ENCODE peak calls at places on chromosomes 11 and 22, in four cellular contexts. W is sigmoid colon, B is endothelial cell of umbilical vein, C is vagina. R is an unnamed sample.
A peak's percentile ranks its signal among the peaks of the same experiment; 100 is the strongest.

GRCh38 chr22:46086577-46087335 is 63.6 kb upstream of the PPARA start:
- DNase-seq in W (peak; percentile 73), B (no peak), C (no peak), R (peak; percentile 24)

GRCh38 chr11:129391864-129392263 is 16.2 kb downstream of the BARX2 start:
- DNase-seq in W (no peak), B (no peak), C (no peak), R (no peak)

GRCh38 chr22:48099251-48099650 is 1336.8 kb downstream of the TBC1D22A start:
- DNase-seq in W (peak; percentile 36), B (no peak), C (peak; percentile 87), R (peak; percentile 20)

GRCh38 chr11:120057595-120058581 is 80.0 kb downstream of the TRIM29 start:
- DNase-seq in W (no peak), B (no peak), C (peak; percentile 82), R (no peak)

GRCh38 chr11:65777821-65778361 is 2.9 kb downstream of the AP5B1 start:
- DNase-seq in W (peak; percentile 57), B (no peak), C (peak; percentile 61), R (peak; percentile 24)

GRCh38 chr11:44509291-44509690 is 56.2 kb upstream of the CD82 start:
- DNase-seq in W (no peak), B (no peak), C (no peak), R (no peak)

GRCh38 chr11:118010738-118011461 is 24.7 kb downstream of the IL10RA start:
- DNase-seq in W (peak; percentile 83), B (no peak), C (peak; percentile 84), R (peak; percentile 52)

GRCh38 chr11:100515087-100515486 is 172.0 kb upstream of the ARHGAP42 start:
- DNase-seq in W (no peak), B (no peak), C (no peak), R (no peak)

GRCh38 chr22:48944756-48945620 is 882.7 kb downstream of the BRD1 start:
- DNase-seq in W (peak; percentile 50), B (no peak), C (peak; percentile 94), R (peak; percentile 15)

GRCh38 chr22:33030923-33031525 is 27.2 kb downstream of the SYN3 start:
- DNase-seq in W (no peak), B (no peak), C (no peak), R (no peak)

GRCh38 chr11:128865490-128865889 is 1.6 kb downstream of the KCNJ1 start:
- DNase-seq in W (no peak), B (no peak), C (no peak), R (no peak)

GRCh38 chr11:46529086-46529905 is 64.5 kb downstream of the AMBRA1 start:
- DNase-seq in W (peak; percentile 77), B (peak; percentile 63), C (no peak), R (peak; percentile 71)

GRCh38 chr11:12276356-12276755 is 101.0 kb upstream of the PARVA start:
- DNase-seq in W (peak; percentile 35), B (no peak), C (no peak), R (peak; percentile 22)

GRCh38 chr11:39910087-39910486 is 1549.4 kb downstream of the LRRC4C start:
- DNase-seq in W (no peak), B (no peak), C (no peak), R (no peak)

GRCh38 chr22:35357883-35358621 is 22.8 kb upstream of the HMOX1 start:
- DNase-seq in W (no peak), B (no peak), C (no peak), R (no peak)

GRCh38 chr22:24440270-24440717 is 12.9 kb downstream of the ADORA2A start:
- DNase-seq in W (no peak), B (no peak), C (no peak), R (no peak)
- TF ChIP-seq POLR2AphosphoS5 in W (no peak), B (peak; percentile 67), C (no peak), R (no peak)

GRCh38 chr11:67053896-67054850 is 2.5 kb upstream of the RHOD start:
- DNase-seq in W (no peak), B (peak; percentile 57), C (no peak), R (peak; percentile 63)

GRCh38 chr11:67056640-67057409 is at the start of gene RHOD:
- DNase-seq in W (no peak), B (peak; percentile 21), C (no peak), R (peak; percentile 80)

GRCh38 chr11:67056267-67056639 is 394 bp upstream of the RHOD start:
- DNase-seq in W (no peak), B (no peak), C (no peak), R (no peak)

GRCh38 chr11:67055812-67056211 is 835 bp upstream of the RHOD start:
- DNase-seq in W (no peak), B (no peak), C (no peak), R (peak; percentile 37)

GRCh38 chr11:67054851-67055523 is 1.7 kb upstream of the RHOD start:
- DNase-seq in W (no peak), B (peak; percentile 65), C (no peak), R (peak; percentile 74)
- H3K27ac ChIP-seq in W (no peak overlapping the region), B (no peak overlapping the region), C (peak overlapping the region; percentile 85), R (peak overlapping the region; percentile 82)

DNA sequence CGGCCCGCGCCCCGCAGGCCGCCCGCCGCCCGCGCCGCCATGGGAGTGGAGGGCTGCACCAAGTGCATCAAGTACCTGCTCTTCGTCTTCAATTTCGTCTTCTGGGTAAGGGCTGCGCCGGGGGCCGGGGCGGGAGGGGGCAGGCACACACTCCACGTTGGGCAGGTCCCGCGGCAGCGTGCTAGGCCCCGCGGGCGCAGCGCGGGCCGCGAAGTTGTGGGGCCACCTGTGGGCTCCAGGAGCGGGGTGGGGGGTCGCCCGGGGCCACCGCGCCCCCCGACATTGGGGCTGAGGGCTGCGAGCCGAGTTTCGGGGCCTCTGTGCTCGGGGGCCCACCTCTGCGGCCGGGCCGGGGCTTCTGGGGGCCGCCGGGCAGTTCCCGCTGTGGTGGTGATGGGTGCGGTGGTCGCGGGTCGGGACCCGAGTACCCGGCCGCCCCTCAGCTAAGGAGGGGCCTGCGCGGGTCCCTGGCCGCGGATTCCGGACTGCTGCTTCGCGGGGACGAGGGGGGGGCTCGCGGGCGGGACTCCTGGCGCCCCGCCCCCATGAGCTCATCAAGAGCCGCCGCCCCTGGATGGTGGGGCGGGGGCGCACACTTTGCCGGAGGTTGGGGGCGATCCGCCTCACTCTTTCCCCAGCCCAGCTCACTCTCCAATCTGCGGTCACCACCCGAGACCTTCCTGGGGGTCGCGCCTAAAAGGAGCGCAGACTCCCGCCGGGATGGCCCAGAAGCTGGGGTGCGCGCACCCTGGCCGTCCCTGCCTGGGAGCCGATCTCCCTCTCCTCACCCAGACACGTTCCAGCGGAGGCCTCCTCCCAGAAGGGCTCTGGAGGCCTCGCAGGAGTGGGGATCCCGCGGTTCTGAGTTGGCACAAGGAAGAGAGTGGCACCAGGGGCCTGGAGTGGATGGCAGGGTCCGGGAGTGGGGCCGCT is 667 bp downstream of the CD81 start:
- DNase-seq in W (peak; percentile 88), B (peak; percentile 58), C (no peak), R (peak; percentile 69)
- TF ChIP-seq POLR2AphosphoS5 in W (peak; percentile 62), B (peak; percentile 17), C (peak; percentile 93), R (no peak)

GRCh38 chr11:111185259-111185658 is 60.3 kb upstream of the POU2AF2 start:
- DNase-seq in W (no peak), B (no peak), C (no peak), R (no peak)
- H3K27ac ChIP-seq in W (no peak overlapping the region), B (no peak overlapping the region), C (no peak overlapping the region), R (no peak overlapping the region)

DNA sequence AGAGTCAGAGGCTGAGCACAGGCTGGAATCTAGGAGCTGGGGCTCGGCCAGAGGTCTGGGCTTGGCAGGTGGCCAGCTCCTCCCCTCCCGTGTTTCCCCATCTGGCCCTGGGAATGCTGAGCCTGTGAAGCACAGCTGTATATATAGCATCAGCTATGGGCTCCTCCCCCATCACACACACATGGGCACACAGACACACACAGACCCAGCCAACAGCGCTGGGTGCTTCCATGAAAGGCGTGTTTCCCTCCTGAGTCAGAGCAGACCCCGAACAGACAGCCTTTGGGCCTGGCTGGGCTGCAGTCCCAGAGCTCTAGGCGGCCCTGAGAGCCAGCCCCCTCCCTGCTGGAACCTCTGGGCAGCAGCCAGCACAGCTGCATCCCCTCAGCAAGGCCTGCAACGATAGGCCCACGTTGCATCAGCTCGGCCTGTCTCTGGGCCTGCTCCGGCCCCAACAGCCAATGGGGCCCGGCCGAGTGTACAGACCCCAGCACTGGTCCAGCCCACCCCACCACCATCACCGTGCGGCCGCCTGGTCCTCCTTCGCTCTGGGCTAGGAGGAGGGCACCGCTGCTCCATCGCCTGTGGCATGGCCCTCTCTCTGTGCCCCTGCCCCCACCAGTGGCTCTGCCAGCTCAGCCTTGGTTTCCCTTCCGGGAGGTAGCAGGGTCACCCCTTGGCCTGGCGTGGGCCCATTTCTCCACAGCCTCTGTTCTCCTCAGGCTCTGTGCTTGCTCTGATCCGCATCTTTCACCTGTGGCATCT is 7.6 kb upstream of the SERPINH1 start:
- DNase-seq in W (peak; percentile 99), B (peak; percentile 99), C (no peak), R (peak; percentile 67)
- TF ChIP-seq POLR2AphosphoS5 in W (peak; percentile 90), B (peak; percentile 81), C (peak; percentile 97), R (peak; percentile 99)

GRCh38 chr11:29319231-29319630 is 697.6 kb downstream of the KCNA4 start:
- DNase-seq in W (no peak), B (no peak), C (no peak), R (no peak)

GRCh38 chr11:29318134-29318845 is 698.5 kb downstream of the KCNA4 start:
- DNase-seq in W (no peak), B (no peak), C (no peak), R (no peak)

GRCh38 chr11:29324328-29324727 is 692.5 kb downstream of the KCNA4 start:
- DNase-seq in W (no peak), B (peak; percentile 54), C (no peak), R (no peak)

GRCh38 chr11:29320196-29320595 is 696.6 kb downstream of the KCNA4 start:
- DNase-seq in W (no peak), B (no peak), C (no peak), R (no peak)

DNA sequence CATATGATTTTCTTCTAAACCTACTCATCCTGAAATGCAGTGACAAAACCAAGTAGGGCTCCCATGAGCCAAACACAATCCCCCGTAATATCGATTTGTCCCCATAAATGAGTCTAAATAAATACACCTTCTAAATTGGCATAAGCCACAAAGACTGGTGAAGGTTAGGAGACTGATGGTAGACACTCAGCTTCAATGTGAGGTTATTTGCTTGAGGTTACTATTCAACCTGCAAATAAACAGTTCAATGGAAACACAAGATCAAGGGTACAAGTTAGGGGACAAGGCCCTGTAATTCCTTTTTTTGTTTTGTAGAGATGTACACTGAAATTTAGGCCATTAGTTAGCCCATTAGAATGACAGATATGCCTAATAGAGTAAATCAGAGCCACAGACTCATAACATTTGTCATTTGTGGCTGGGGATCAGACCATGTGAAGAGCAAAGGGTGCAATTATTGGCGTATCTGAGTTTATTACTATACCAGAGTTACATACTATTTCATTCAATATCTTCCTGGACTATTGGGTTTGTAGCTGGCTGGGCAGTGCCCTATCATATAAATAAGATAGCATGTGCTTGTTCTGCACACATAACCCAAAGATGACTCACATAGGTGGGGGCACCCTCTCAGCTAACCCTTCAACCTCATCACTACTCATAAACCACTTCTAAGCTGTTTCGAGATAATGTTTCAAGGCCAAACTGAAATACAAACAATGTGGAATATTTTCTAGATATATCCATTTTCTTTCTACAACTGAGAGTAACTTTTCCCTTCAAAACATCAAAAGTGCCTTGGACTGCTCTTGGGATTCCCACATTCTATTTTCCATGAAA is 695.3 kb downstream of the KCNA4 start:
- DNase-seq in W (no peak), B (no peak), C (no peak), R (no peak)
- H3K27ac ChIP-seq in W (no peak overlapping the region), B (no peak overlapping the region), C (no peak overlapping the region), R (no peak overlapping the region)

GRCh38 chr11:720642-721346 is 14.8 kb downstream of the EPS8L2 start:
- DNase-seq in W (no peak), B (no peak), C (no peak), R (peak; percentile 59)
- TF ChIP-seq POLR2AphosphoS5 in W (no peak), B (no peak), C (no peak), R (no peak)